ENCODE peak calls at places on chromosomes 16 and 17, in eight cellular contexts. L, O, M, S, B, Q, Y and W are unnamed samples.

GRCh38 chr17:30554839-30555751 is 77.9 kb downstream of the GOSR1 start:
- DNase-seq in L (no peak), O (no peak), M (no peak), S (no peak), B (peak; percentile 41), Q (no peak), Y (no peak), W (peak; percentile 64)

GRCh38 chr17:34171245-34171818 is 83.8 kb upstream of the CCL2 start:
- DNase-seq in L (no peak), O (no peak), M (no peak), S (peak; percentile 41), B (peak; percentile 65), Q (no peak), Y (peak; percentile 62), W (no peak)

GRCh38 chr16:89749637-89750036 is 28.3 kb downstream of the ZNF276 start:
- DNase-seq in L (no peak), O (no peak), M (no peak), S (no peak), B (no peak), Q (no peak), Y (no peak), W (no peak)

GRCh38 chr17:37207103-37207502 is 168.7 kb upstream of the C17orf78 start:
- DNase-seq in L (no peak), O (no peak), M (no peak), S (no peak), B (no peak), Q (no peak), Y (peak; percentile 31), W (no peak)

GRCh38 chr16:65384441-65384840 is 262.6 kb upstream of the CDH11 start:
- DNase-seq in L (no peak), O (no peak), M (no peak), S (no peak), B (peak; percentile 49), Q (no peak), Y (no peak), W (no peak)

GRCh38 chr17:62703269-62703775 is 75.9 kb downstream of the MRC2 start:
- DNase-seq in L (peak; percentile 73), O (no peak), M (no peak), S (peak; percentile 93), B (peak; percentile 87), Q (peak; percentile 29), Y (no peak), W (peak; percentile 90)

GRCh38 chr17:15954222-15954621 is 9.3 kb downstream of the ADORA2B start:
- DNase-seq in L (peak; percentile 50), O (no peak), M (no peak), S (peak; percentile 91), B (peak; percentile 95), Q (no peak), Y (no peak), W (peak; percentile 93)

GRCh38 chr16:82694239-82694874 is 67.6 kb downstream of the CDH13 start:
- DNase-seq in L (no peak), O (no peak), M (no peak), S (no peak), B (peak; percentile 69), Q (no peak), Y (no peak), W (no peak)

DNA sequence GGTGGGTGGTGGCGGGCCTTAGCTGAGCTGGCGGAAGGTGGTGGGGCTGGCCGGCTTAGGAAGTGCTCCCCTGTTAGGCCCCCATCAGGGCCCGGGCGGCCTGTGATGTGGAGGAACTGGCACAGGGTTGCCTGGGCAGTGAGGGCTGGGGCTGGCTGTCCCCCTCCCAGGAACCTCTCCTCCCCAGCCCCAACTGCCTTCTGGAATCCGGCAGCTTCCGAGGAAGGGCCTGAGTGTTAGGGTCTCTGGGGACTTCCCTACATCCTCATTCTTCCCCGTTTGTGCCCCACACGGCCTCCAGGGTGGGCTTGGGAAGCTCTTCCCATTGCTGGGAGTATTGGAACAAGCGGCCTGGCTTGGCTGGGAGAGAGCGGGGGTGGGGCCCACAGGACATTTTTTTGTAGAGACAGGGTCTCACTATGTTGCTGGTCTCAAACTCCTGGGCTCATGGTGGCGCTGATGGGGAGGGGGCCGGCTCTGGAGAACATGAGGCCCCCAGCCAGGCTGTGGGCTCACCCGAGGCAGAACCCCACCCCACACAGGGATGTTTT is 89.9 kb upstream of the CIBAR2 start:
- DNase-seq in L (no peak), O (no peak), M (no peak), S (no peak), B (peak; percentile 46), Q (no peak), Y (no peak), W (no peak)
- H3K4me1 ChIP-seq in L (peaks cover 98% of the 10 kb centered on the region), O (peaks cover 55% of the 10 kb centered on the region), M (peaks cover 95% of the 10 kb centered on the region), S (no peaks in the 10 kb centered on the region), B (peaks cover 68% of the 10 kb centered on the region), Q (peaks cover 35% of the 10 kb centered on the region), Y (peaks cover 61% of the 10 kb centered on the region), W (peaks cover 34% of the 10 kb centered on the region)

DNA sequence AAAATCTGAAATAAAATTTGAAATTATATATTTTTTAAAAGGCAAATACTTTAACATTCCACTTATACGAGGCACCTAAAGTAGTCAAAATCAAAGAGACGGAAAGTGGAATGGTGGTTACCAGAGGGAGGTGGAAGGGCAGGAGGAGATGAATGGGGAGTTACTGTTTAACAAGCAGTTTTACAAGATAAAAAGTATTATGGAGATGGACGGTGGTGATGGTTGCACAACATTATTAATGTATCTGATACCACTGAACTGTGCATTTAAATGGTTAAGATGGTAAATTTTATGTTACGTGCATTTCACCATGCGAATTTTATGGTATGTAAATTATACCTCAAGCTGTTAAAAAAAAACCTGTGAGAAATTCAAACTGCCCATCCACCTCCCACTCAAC is 5.4 kb downstream of the CMC2 start:
- DNase-seq in L (no peak), O (no peak), M (no peak), S (no peak), B (no peak), Q (no peak), Y (no peak), W (no peak)
- H3K4me1 ChIP-seq in L (peaks cover 28% of the 10 kb centered on the region), O (peaks cover 15% of the 10 kb centered on the region), M (peaks cover 25% of the 10 kb centered on the region), S (peaks cover 20% of the 10 kb centered on the region), B (peaks cover 22% of the 10 kb centered on the region), Q (peaks cover 3% of the 10 kb centered on the region), Y (peaks cover 12% of the 10 kb centered on the region), W (peaks cover 21% of the 10 kb centered on the region)

GRCh38 chr17:17119533-17119932 is 77.3 kb downstream of the MPRIP start:
- DNase-seq in L (no peak), O (no peak), M (no peak), S (no peak), B (peak; percentile 74), Q (no peak), Y (no peak), W (no peak)

GRCh38 chr17:17120294-17120693 is 78.0 kb downstream of the MPRIP start:
- DNase-seq in L (no peak), O (no peak), M (no peak), S (no peak), B (peak; percentile 34), Q (no peak), Y (no peak), W (no peak)

GRCh38 chr17:17122781-17123483 is 80.7 kb downstream of the MPRIP start:
- DNase-seq in L (no peak), O (no peak), M (no peak), S (no peak), B (no peak), Q (no peak), Y (no peak), W (no peak)

GRCh38 chr17:17120716-17121115 is 78.5 kb downstream of the MPRIP start:
- DNase-seq in L (no peak), O (no peak), M (no peak), S (no peak), B (no peak), Q (no peak), Y (peak; percentile 57), W (no peak)

DNA sequence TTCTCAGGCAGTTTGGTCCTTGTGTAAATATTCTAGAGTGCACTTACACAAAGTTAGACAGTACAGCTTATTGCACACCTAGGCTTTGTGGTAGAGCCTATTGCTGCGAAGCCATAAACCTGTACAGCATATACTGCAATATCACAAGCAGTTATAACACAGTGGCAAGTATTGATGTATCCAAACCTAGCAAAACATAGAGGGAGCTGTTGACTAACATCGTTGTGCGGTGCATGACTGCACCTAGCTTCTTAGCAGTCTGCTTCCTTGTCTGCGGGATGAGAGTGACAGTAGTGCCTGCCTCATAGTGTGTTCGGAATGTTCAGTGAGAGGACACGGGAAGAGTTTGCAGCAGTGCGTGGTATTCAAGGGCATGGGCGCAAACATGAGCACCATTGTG is 78.9 kb downstream of the MPRIP start:
- DNase-seq in L (no peak), O (no peak), M (no peak), S (no peak), B (no peak), Q (no peak), Y (no peak), W (no peak)
- H3K4me1 ChIP-seq in L (peaks cover 46% of the 10 kb centered on the region), O (peaks cover 66% of the 10 kb centered on the region), M (peaks cover 62% of the 10 kb centered on the region), S (peaks cover 9% of the 10 kb centered on the region), B (peaks cover 24% of the 10 kb centered on the region), Q (peaks cover 9% of the 10 kb centered on the region), Y (peaks cover 32% of the 10 kb centered on the region), W (peaks cover 4% of the 10 kb centered on the region)

DNA sequence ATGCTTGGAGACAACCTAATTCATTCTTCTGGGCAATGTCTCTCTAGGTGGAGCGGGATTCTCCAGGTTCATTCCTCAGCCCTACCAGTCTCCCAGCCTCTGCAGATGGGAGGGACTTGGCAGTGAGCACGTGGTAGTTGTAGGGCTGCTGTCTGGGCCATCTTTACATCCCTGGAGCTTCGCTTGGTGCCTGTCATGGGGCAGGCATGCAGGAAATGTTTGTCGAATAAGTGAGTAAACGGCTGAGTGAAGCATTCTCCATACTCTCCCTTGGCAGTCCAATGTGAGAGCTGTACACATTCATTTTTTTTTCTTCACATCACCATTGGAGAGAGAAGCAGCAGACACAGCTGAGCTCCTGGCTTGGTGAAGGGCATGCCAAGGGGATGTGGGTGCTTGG is 387.5 kb downstream of the UTP18 start:
- DNase-seq in L (no peak), O (no peak), M (no peak), S (no peak), B (peak; percentile 3), Q (no peak), Y (no peak), W (no peak)
- H3K4me1 ChIP-seq in L (no peaks in the 10 kb centered on the region), O (no peaks in the 10 kb centered on the region), M (no peaks in the 10 kb centered on the region), S (no peaks in the 10 kb centered on the region), B (no peaks in the 10 kb centered on the region), Q (no peaks in the 10 kb centered on the region), Y (peaks cover 2% of the 10 kb centered on the region), W (no peaks in the 10 kb centered on the region)